ENCODE peak calls at places on chromosomes 2 and 18, in eight cellular contexts. V, D, Q, E, Y, T, N and I are unnamed samples.

GRCh38 chr2:37655442-37655841 is 16.0 kb downstream of the CDC42EP3 start:
- DNase-seq in V (no peak), Q (no peak), E (no peak), D (peak; percentile 55), T (no peak), Y (peak; percentile 10), N (no peak), I (no peak)

GRCh38 chr2:150625300-150625699 is 137.8 kb upstream of the RND3 start:
- DNase-seq in D (no peak), Y (no peak), T (no peak), V (peak; percentile 44), N (no peak), Q (peak; percentile 76), E (no peak), I (no peak)

GRCh38 chr18:6610436-6610835 is 119.1 kb upstream of the ARHGAP28 start:
- DNase-seq in V (no peak), Y (no peak), E (no peak), T (no peak), Q (no peak), N (no peak), D (no peak), I (no peak)

GRCh38 chr2:22403748-22404147 is 981.2 kb upstream of the KLHL29 start:
- DNase-seq in Q (no peak), V (no peak), Y (no peak), E (no peak), T (no peak), D (no peak), N (no peak), I (no peak)

GRCh38 chr2:100031604-100032003 is 110.8 kb downstream of the AFF3 start:
- DNase-seq in D (no peak), T (no peak), Y (no peak), N (no peak), Q (peak; percentile 69), E (no peak), V (no peak), I (no peak)

GRCh38 chr2:68253211-68254068 is 1.1 kb upstream of the PPP3R1 start:
- DNase-seq in E (peak; percentile 35), Y (peak; percentile 20), N (no peak), Q (peak; percentile 19), D (peak; percentile 78), T (peak; percentile 75), V (peak; percentile 30), I (peak; percentile 27)

GRCh38 chr2:3479430-3480320 is 39.7 kb downstream of the ADI1 start:
- DNase-seq in V (no peak), Y (no peak), E (no peak), T (no peak), N (no peak), Q (no peak), D (no peak), I (no peak)

GRCh38 chr2:182763311-182763912 is 47.4 kb downstream of the DNAJC10 start:
- DNase-seq in Q (peak; percentile 73), E (peak; percentile 65), T (peak; percentile 68), Y (peak; percentile 71), V (peak; percentile 43), D (peak; percentile 69), N (peak; percentile 36), I (no peak)

GRCh38 chr2:98442488-98442887 is 2.2 kb upstream of the INPP4A start:
- DNase-seq in N (no peak), Y (no peak), E (no peak), D (no peak), V (no peak), T (no peak), Q (no peak), I (no peak)

GRCh38 chr2:198016244-198016643 is 211.9 kb downstream of the PLCL1 start:
- DNase-seq in V (no peak), D (no peak), T (no peak), Q (no peak), E (no peak), Y (no peak), N (no peak), I (no peak)

GRCh38 chr2:224147174-224147573 is 108.1 kb upstream of the SERPINE2 start:
- DNase-seq in N (no peak), E (peak; percentile 57), V (peak; percentile 30), Y (no peak), T (peak; percentile 71), Q (peak; percentile 71), D (no peak), I (no peak)

GRCh38 chr18:32974421-32975165 is 201.8 kb upstream of the KLHL14 start:
- DNase-seq in N (no peak), E (peak; percentile 35), Q (no peak), T (peak; percentile 18), Y (no peak), V (no peak), D (peak; percentile 80), I (no peak)

GRCh38 chr2:178522950-178523595 is 42.8 kb downstream of the PLEKHA3 start:
- DNase-seq in V (peak; percentile 79), T (peak; percentile 74), Y (peak; percentile 73), E (peak; percentile 81), N (peak; percentile 93), D (peak; percentile 97), Q (peak; percentile 64), I (peak; percentile 93)

DNA sequence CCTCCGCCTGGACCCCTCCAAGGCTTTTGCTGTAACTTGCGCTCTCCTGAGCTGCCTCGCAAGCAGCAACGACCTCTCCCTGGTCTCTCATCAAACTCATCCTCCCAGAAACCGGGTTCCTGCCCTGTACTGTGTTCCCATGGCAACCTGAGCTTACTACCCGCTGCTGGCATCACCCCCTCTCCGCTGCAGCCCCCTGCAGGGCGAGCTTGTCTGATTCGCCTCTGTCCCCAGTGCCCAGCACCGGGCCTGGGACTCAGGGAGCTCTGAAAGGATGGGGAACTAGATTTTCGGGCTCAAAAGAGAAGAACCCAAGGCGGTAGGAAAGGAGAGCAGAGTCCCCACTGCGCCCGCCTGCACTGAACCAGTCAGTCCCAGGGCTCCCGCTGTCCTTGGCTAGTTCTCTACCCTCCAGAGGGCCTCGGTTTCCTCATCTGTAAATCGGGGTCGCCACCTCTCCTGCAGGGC is 452 bp downstream of the HS1BP3 start:
- DNase-seq in E (peak; percentile 38), N (peak; percentile 54), T (peak; percentile 63), D (peak; percentile 73), Q (peak; percentile 16), Y (peak; percentile 43), V (peak; percentile 38), I (no peak)
- H3K9ac ChIP-seq in E (peak overlapping the region; percentile 98), N (no peak overlapping the region), T (peak overlapping the region; percentile 99), D (peak overlapping the region; percentile 76), Q (peak overlapping the region; percentile 84), Y (peak overlapping the region; percentile 86), V (peak overlapping the region; percentile 82), I (peak overlapping the region; percentile 86)

GRCh38 chr2:181306785-181307184 is 150.4 kb upstream of the ITGA4 start:
- DNase-seq in V (peak; percentile 37), D (peak; percentile 79), E (peak; percentile 3), N (no peak), T (peak; percentile 13), Q (peak; percentile 49), Y (peak; percentile 69), I (no peak)
- H2AFZ ChIP-seq in V (no peak overlapping the region), D (no peak overlapping the region), E (no peak overlapping the region), N (no peak overlapping the region), T (no peak overlapping the region), Q (no peak overlapping the region), Y (no peak overlapping the region), I (no peak overlapping the region)

GRCh38 chr2:80074321-80074720 is 230.2 kb downstream of the LRRTM1 start:
- DNase-seq in Y (no peak), T (no peak), V (no peak), E (no peak), N (no peak), Q (no peak), D (no peak), I (no peak)
- H3K9ac ChIP-seq in Y (no peak overlapping the region), T (no peak overlapping the region), V (no peak overlapping the region), E (no peak overlapping the region), N (no peak overlapping the region), Q (no peak overlapping the region), D (no peak overlapping the region), I (no peak overlapping the region)

GRCh38 chr18:46474487-46475366 is 182.3 kb downstream of the LOXHD1 start:
- DNase-seq in Y (peak; percentile 83), D (no peak), V (no peak), E (no peak), T (no peak), Q (no peak), N (no peak), I (peak; percentile 38)
- H2AFZ ChIP-seq in Y (peak overlapping the region; percentile 33), D (no peak overlapping the region), V (peak overlapping the region; percentile 21), E (no peak overlapping the region), T (no peak overlapping the region), Q (no peak overlapping the region), N (no peak overlapping the region), I (no peak overlapping the region)

GRCh38 chr2:237466266-237466665 is 20.8 kb upstream of the MLPH start:
- DNase-seq in N (no peak), V (peak; percentile 92), Y (no peak), T (peak; percentile 91), D (no peak), Q (no peak), E (peak; percentile 78), I (no peak)

GRCh38 chr2:237467447-237468179 is 19.4 kb upstream of the MLPH start:
- DNase-seq in E (no peak), D (no peak), V (no peak), Q (no peak), T (no peak), Y (no peak), N (no peak), I (no peak)

GRCh38 chr2:237464757-237465391 is 22.2 kb upstream of the MLPH start:
- DNase-seq in E (peak; percentile 37), V (peak; percentile 37), D (no peak), T (peak; percentile 32), N (no peak), Q (peak; percentile 11), Y (no peak), I (no peak)

GRCh38 chr2:237459741-237460174 is 27.3 kb upstream of the MLPH start:
- DNase-seq in Q (peak; percentile 74), N (no peak), D (no peak), Y (no peak), V (peak; percentile 82), T (peak; percentile 83), E (peak; percentile 94), I (no peak)

DNA sequence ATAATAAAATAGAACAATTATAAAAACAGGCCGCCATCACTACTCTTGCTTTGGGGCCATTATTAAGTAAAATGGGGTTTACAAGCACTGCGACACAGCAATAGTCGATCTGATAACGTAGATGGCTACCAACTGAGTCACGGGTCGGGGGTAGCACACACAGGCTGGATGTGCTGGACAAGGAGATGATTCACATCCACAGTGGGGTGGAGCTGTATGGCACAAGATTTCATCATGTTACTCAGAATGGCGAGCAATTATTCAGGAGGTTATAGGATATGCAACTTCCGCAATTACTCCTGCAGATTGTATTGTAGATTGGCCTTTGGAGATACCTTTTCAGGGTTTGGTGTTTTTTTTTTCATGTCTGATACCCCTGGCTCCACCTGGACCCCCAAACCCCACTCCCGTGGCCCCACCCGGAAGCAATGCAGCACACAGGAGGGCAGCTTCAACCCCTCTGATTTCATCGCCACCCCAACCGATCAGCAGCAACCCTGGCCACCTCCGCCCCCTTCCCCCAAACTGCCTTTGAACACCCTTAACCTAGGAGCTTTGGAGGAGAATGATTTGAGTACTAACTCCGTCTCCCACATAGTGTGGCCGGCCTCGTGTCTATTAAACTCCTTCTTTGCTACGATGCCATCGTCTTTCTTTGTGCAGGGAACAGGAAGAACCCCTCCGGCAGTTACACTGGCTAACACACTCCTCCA is 21.4 kb upstream of the MLPH start:
- DNase-seq in Y (no peak), N (no peak), E (peak; percentile 99), Q (peak; percentile 93), T (peak; percentile 97), D (no peak), V (peak; percentile 99), I (no peak)
- H3K9ac ChIP-seq in Y (no peak overlapping the region), N (no peak overlapping the region), E (no peak overlapping the region), Q (peak overlapping the region; percentile 72), T (no peak overlapping the region), D (no peak overlapping the region), V (peak overlapping the region; percentile 11), I (no peak overlapping the region)